ENCODE peak calls at places on chromosomes 13 and 19, in five cellular contexts. G is thoracic aorta; R is CD8-positive, alpha-beta T cell; T is body of pancreas; B is tibial nerve. I is an unnamed sample.

GRCh38 chr13:106232680-106233079 is 302.8 kb downstream of the EFNB2 start:
- DNase-seq in T (no peak), R (no peak), G (no peak), B (no peak), I (no peak)

GRCh38 chr13:39148513-39148961 is 110.3 kb downstream of the NHLRC3 start:
- DNase-seq in G (no peak), B (peak; percentile 43), T (peak; percentile 10), R (no peak), I (peak; percentile 94)

GRCh38 chr13:94569615-94570014 is 26.3 kb downstream of the TGDS start:
- DNase-seq in G (no peak), B (no peak), T (no peak), R (no peak), I (no peak)

GRCh38 chr13:29543230-29544215 is 52.0 kb downstream of the SLC7A1 start:
- DNase-seq in G (no peak), B (no peak), R (no peak), T (no peak), I (no peak)

GRCh38 chr19:51247972-51248371 is 2.9 kb upstream of the SIGLECL1 start:
- DNase-seq in G (no peak), R (no peak), B (no peak), T (no peak), I (no peak)

GRCh38 chr19:2524840-2525723 is 49.2 kb downstream of the GADD45B start:
- DNase-seq in R (no peak), G (peak; percentile 61), B (no peak), T (no peak), I (peak; percentile 65)

GRCh38 chr19:42285988-42286348 is 16.0 kb upstream of the PRR19 start:
- DNase-seq in T (no peak), B (no peak), R (no peak), G (no peak), I (no peak)

GRCh38 chr13:35855531-35856019 is 275.6 kb downstream of the DCLK1 start:
- DNase-seq in G (no peak), B (no peak), R (no peak), T (no peak), I (peak; percentile 78)

GRCh38 chr19:7897289-7897688 is 6.4 kb upstream of the MAP2K7 start:
- DNase-seq in R (no peak), B (no peak), G (no peak), T (no peak), I (no peak)

GRCh38 chr19:15144046-15144646 is 36.9 kb downstream of the SYDE1 start:
- DNase-seq in T (no peak), G (no peak), R (no peak), B (no peak), I (peak; percentile 89)

GRCh38 chr19:19662866-19663291 is 597 bp downstream of the ATP13A1 start:
- DNase-seq in T (no peak), B (no peak), R (no peak), G (no peak), I (no peak)

GRCh38 chr13:40667622-40667978 is 1.2 kb upstream of the FOXO1 start:
- DNase-seq in T (no peak), B (no peak), G (no peak), R (peak; percentile 23), I (no peak)

GRCh38 chr19:41261474-41262190 is 2.5 kb upstream of the HNRNPUL1 start:
- DNase-seq in G (no peak), B (peak; percentile 14), T (peak; percentile 11), R (no peak), I (no peak)

GRCh38 chr19:28075229-28075628 is 1137.7 kb downstream of the UQCRFS1 start:
- DNase-seq in T (no peak), B (no peak), G (no peak), R (no peak), I (no peak)

GRCh38 chr19:6743714-6744380 is 4.4 kb downstream of the TRIP10 start:
- DNase-seq in B (no peak), G (no peak), R (no peak), T (no peak), I (no peak)

GRCh38 chr13:44058586-44059238 is 179.0 kb downstream of the LACC1 start:
- DNase-seq in T (no peak), R (no peak), G (no peak), B (no peak), I (no peak)

GRCh38 chr19:35347171-35347929 is at the start of gene FFAR1:
- DNase-seq in G (no peak), B (peak; percentile 37), R (peak; percentile 47), T (no peak), I (no peak)

GRCh38 chr13:23436680-23437079 is 3.2 kb upstream of the SACS start:
- DNase-seq in T (no peak), R (no peak), G (no peak), B (no peak), I (no peak)

GRCh38 chr19:50414850-50415660 is 3.7 kb upstream of the SPIB start:
- DNase-seq in T (peak; percentile 77), R (peak; percentile 63), B (peak; percentile 63), G (no peak), I (peak; percentile 28)

GRCh38 chr13:100883453-100883852 is 208.9 kb upstream of the TMTC4 start:
- DNase-seq in B (no peak), G (no peak), R (no peak), T (peak; percentile 10), I (no peak)

GRCh38 chr13:24304620-24305019 is 4.8 kb upstream of the C1QTNF9 start:
- DNase-seq in B (no peak), T (no peak), G (no peak), R (no peak), I (no peak)

GRCh38 chr13:40190656-40191100 is 475.8 kb downstream of the FOXO1 start:
- DNase-seq in T (peak; percentile 53), G (no peak), B (peak; percentile 31), R (peak; percentile 79), I (peak; percentile 93)

GRCh38 chr19:21314676-21315075 is 14.5 kb downstream of the ZNF708 start:
- DNase-seq in B (no peak), R (no peak), T (no peak), G (no peak), I (no peak)

GRCh38 chr13:32976046-32976781 is 40.0 kb upstream of the KL start:
- DNase-seq in B (no peak), R (no peak), T (no peak), G (no peak), I (no peak)

GRCh38 chr13:107964356-107964755 is 251.0 kb downstream of the LIG4 start:
- DNase-seq in G (no peak), R (no peak), B (no peak), T (no peak), I (no peak)

GRCh38 chr13:99256283-99256682 is 1.9 kb downstream of the GPR18 start:
- DNase-seq in R (no peak), B (no peak), G (no peak), T (no peak), I (no peak)
- H3K4me3 ChIP-seq in R (peak overlapping the region; percentile 55), B (no peak overlapping the region), G (no peak overlapping the region), T (no peak overlapping the region), I (no peak overlapping the region)

GRCh38 chr19:10220695-10221094 is 10.4 kb downstream of the S1PR2 start:
- DNase-seq in B (no peak), T (no peak), R (no peak), G (no peak), I (no peak)

GRCh38 chr19:10222201-10222890 is 8.8 kb downstream of the S1PR2 start:
- DNase-seq in R (no peak), T (no peak), G (no peak), B (no peak), I (no peak)

GRCh38 chr19:10217085-10217484 is 14.0 kb downstream of the S1PR2 start:
- DNase-seq in T (no peak), B (no peak), G (no peak), R (no peak), I (no peak)

GRCh38 chr19:10223488-10224213 is 7.5 kb downstream of the S1PR2 start:
- DNase-seq in G (no peak), T (no peak), B (no peak), R (no peak), I (no peak)

GRCh38 chr19:10219678-10220077 is 11.5 kb downstream of the S1PR2 start:
- DNase-seq in B (no peak), G (no peak), R (peak; percentile 47), T (no peak), I (peak; percentile 37)
- TF ChIP-seq CTCF in B (no peak), G (no peak), R (peak; percentile 35), T (peak; percentile 10), I (peak; percentile 53)

DNA sequence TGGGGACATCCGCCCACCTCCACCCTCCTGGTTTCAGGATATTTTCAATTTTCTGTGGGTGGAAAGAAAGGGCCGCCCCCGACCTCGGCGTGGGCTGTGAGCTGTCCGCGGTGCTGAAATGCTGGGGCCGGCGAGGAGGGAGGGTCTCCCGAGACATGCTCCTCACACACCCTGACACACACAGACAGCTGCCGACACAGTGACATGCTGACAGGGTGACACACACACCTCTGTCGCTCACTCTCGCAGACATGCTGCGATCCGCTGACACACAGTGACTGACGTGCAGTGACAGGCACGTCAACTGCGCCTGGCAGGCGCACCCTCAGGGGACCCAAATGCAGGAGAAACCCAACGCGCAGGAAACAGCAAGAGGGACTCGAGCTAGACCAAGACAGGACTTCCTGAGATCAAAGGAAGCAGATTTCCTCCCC is 25.1 kb upstream of the MEIS3 start:
- DNase-seq in G (no peak), T (no peak), B (no peak), R (peak; percentile 57), I (no peak)
- H3K27me3 ChIP-seq in G (peaks cover 10% of the 10 kb centered on the region), T (no peaks in the 10 kb centered on the region), B (peaks cover 97% of the 10 kb centered on the region), R (peaks cover 8% of the 10 kb centered on the region), I (peaks cover 25% of the 10 kb centered on the region)

GRCh38 chr19:10316229-10317044 is 622 bp upstream of the FDX2 start:
- DNase-seq in B (no peak), G (no peak), R (no peak), T (peak; percentile 23), I (no peak)
- H3K4me3 ChIP-seq in B (no peak overlapping the region), G (peak overlapping the region; percentile 96), R (peak overlapping the region; percentile 94), T (no peak overlapping the region), I (peak overlapping the region; percentile 65)

GRCh38 chr13:81957121-81957520 is 1616.2 kb upstream of the SPRY2 start:
- DNase-seq in G (no peak), B (no peak), T (no peak), R (no peak), I (no peak)
- TF ChIP-seq CTCF in G (no peak), B (no peak), T (peak; percentile 4), R (no peak), I (no peak)

I was measured in bronchial epithelial cell.